ENCODE peak calls at places on chromosomes 6 and 20, in five cellular contexts. Q is vagina, J is NB4, G is HEK293T, R is LNCaP clone FGC. Z is an unnamed sample.
A peak's percentile ranks its signal among the peaks of the same experiment; 100 is the strongest.

GRCh38 chr20:40173877-40174276 is 515.2 kb downstream of the MAFB start:
- DNase-seq in Q (no peak), J (no peak), G (no peak), R (no peak), Z (no peak)

GRCh38 chr20:33680681-33681080 is 5.5 kb downstream of the E2F1 start:
- DNase-seq in Q (no peak), J (no peak), G (no peak), R (no peak), Z (no peak)

GRCh38 chr6:56246941-56247653 is at the start of gene COL21A1:
- DNase-seq in Q (no peak), J (no peak), G (peak; percentile 25), R (no peak), Z (no peak)

GRCh38 chr20:51631011-51631950 is 88.8 kb upstream of the NFATC2 start:
- DNase-seq in Q (peak; percentile 96), J (peak; percentile 95), G (no peak), R (no peak), Z (peak; percentile 94)

GRCh38 chr6:31651602-31652191 is 764 bp downstream of the BAG6 start:
- DNase-seq in Q (peak; percentile 96), J (peak; percentile 78), G (no peak), R (peak; percentile 77), Z (peak; percentile 89)

GRCh38 chr20:14478126-14478525 is 140.7 kb upstream of the FLRT3 start:
- DNase-seq in Q (no peak), J (no peak), G (no peak), R (no peak), Z (no peak)

GRCh38 chr20:14234666-14235295 is 102.6 kb downstream of the FLRT3 start:
- DNase-seq in Q (no peak), J (no peak), G (no peak), R (no peak), Z (no peak)

GRCh38 chr20:35511814-35512420 is 17.5 kb downstream of the C20orf173 start:
- DNase-seq in Q (no peak), J (peak; percentile 47), G (peak; percentile 43), R (no peak), Z (peak; percentile 52)

GRCh38 chr20:19952392-19952791 is 64.8 kb upstream of the NAA20 start:
- DNase-seq in Q (no peak), J (no peak), G (no peak), R (no peak), Z (no peak)

GRCh38 chr20:40860487-40860902 is 168.1 kb upstream of the TOP1 start:
- DNase-seq in Q (no peak), J (no peak), G (no peak), R (peak; percentile 14), Z (peak; percentile 48)